ENCODE peak calls at places on chromosomes 2 and 18, in six cellular contexts. One of them, this sample, is unnamed.

GRCh38 chr18:3771121-3771971 is 321.4 kb downstream of the TGIF1 start:
- DNase-seq in hepatocyte: peak; percentile 93
- DNase-seq in IMR-90: peak; percentile 96
- DNase-seq in thyroid gland: peak; percentile 85
- DNase-seq in colonic mucosa: peak; percentile 87
- DNase-seq in aorta: peak; percentile 90
- DNase-seq in this sample: peak; percentile 96

GRCh38 chr2:110104025-110104771 is 11.4 kb downstream of the MALL start:
- DNase-seq in hepatocyte: no peak
- DNase-seq in IMR-90: no peak
- DNase-seq in thyroid gland: peak; percentile 87
- DNase-seq in colonic mucosa: no peak
- DNase-seq in aorta: no peak
- DNase-seq in this sample: no peak

GRCh38 chr2:71122917-71123316 is 7.1 kb downstream of the MCEE start:
- DNase-seq in hepatocyte: no peak
- DNase-seq in IMR-90: peak; percentile 46
- DNase-seq in thyroid gland: no peak
- DNase-seq in colonic mucosa: no peak
- DNase-seq in aorta: no peak
- DNase-seq in this sample: no peak

GRCh38 chr18:56162316-56162715 is 476.1 kb downstream of the TXNL1 start:
- DNase-seq in hepatocyte: no peak
- DNase-seq in IMR-90: peak; percentile 33
- DNase-seq in thyroid gland: no peak
- DNase-seq in colonic mucosa: no peak
- DNase-seq in aorta: no peak
- DNase-seq in this sample: peak; percentile 12

GRCh38 chr18:9606039-9606438 is 8.3 kb downstream of the PPP4R1 start:
- DNase-seq in hepatocyte: no peak
- DNase-seq in IMR-90: no peak
- DNase-seq in thyroid gland: no peak
- DNase-seq in colonic mucosa: no peak
- DNase-seq in aorta: no peak
- DNase-seq in this sample: no peak

GRCh38 chr2:70620020-70620419 is 66.4 kb upstream of the TGFA start:
- DNase-seq in hepatocyte: no peak
- DNase-seq in IMR-90: no peak
- DNase-seq in thyroid gland: no peak
- DNase-seq in colonic mucosa: no peak
- DNase-seq in aorta: no peak
- DNase-seq in this sample: no peak

GRCh38 chr18:28175930-28176673 is 828 bp downstream of the CDH2 start:
- DNase-seq in hepatocyte: peak; percentile 36
- DNase-seq in IMR-90: peak; percentile 27
- DNase-seq in thyroid gland: peak; percentile 11
- DNase-seq in colonic mucosa: no peak
- DNase-seq in aorta: no peak
- DNase-seq in this sample: peak; percentile 66

GRCh38 chr2:71943238-71944182 is 204.2 kb downstream of the CYP26B1 start:
- DNase-seq in hepatocyte: no peak
- DNase-seq in IMR-90: no peak
- DNase-seq in thyroid gland: no peak
- DNase-seq in colonic mucosa: no peak
- DNase-seq in aorta: no peak
- DNase-seq in this sample: peak; percentile 62

GRCh38 chr2:196233033-196233807 is 61.8 kb upstream of the STK17B start:
- DNase-seq in hepatocyte: peak; percentile 46
- DNase-seq in IMR-90: peak; percentile 85
- DNase-seq in thyroid gland: no peak
- DNase-seq in colonic mucosa: peak; percentile 48
- DNase-seq in aorta: peak; percentile 63
- DNase-seq in this sample: peak; percentile 86

GRCh38 chr2:118122768-118123335 is 34.6 kb downstream of the INSIG2 start:
- DNase-seq in hepatocyte: no peak
- DNase-seq in IMR-90: no peak
- DNase-seq in thyroid gland: no peak
- DNase-seq in colonic mucosa: no peak
- DNase-seq in aorta: no peak
- DNase-seq in this sample: peak; percentile 68

GRCh38 chr2:239381709-239382134 is 19.1 kb downstream of the HDAC4 start:
- DNase-seq in hepatocyte: no peak
- DNase-seq in IMR-90: no peak
- DNase-seq in thyroid gland: no peak
- DNase-seq in colonic mucosa: no peak
- DNase-seq in aorta: peak; percentile 37
- DNase-seq in this sample: no peak

GRCh38 chr2:221610675-221611074 is 38.6 kb upstream of the EPHA4 start:
- DNase-seq in hepatocyte: no peak
- DNase-seq in IMR-90: no peak
- DNase-seq in thyroid gland: no peak
- DNase-seq in colonic mucosa: no peak
- DNase-seq in aorta: no peak
- DNase-seq in this sample: no peak

GRCh38 chr2:27003857-27004256 is 28.9 kb upstream of the TMEM214 start:
- DNase-seq in hepatocyte: no peak
- DNase-seq in IMR-90: peak; percentile 70
- DNase-seq in thyroid gland: no peak
- DNase-seq in colonic mucosa: no peak
- DNase-seq in aorta: no peak
- DNase-seq in this sample: peak; percentile 76

GRCh38 chr2:178008636-178009289 is 63.8 kb downstream of the PDE11A start:
- DNase-seq in hepatocyte: peak; percentile 46
- DNase-seq in IMR-90: peak; percentile 65
- DNase-seq in thyroid gland: peak; percentile 76
- DNase-seq in colonic mucosa: peak; percentile 29
- DNase-seq in aorta: no peak
- DNase-seq in this sample: peak; percentile 60

GRCh38 chr2:156784034-156784433 is 347.9 kb downstream of the GPD2 start:
- DNase-seq in hepatocyte: no peak
- DNase-seq in IMR-90: no peak
- DNase-seq in thyroid gland: no peak
- DNase-seq in colonic mucosa: peak; percentile 31
- DNase-seq in aorta: no peak
- DNase-seq in this sample: no peak

GRCh38 chr2:222264791-222265320 is 33.9 kb downstream of the PAX3 start:
- DNase-seq in hepatocyte: no peak
- DNase-seq in IMR-90: no peak
- DNase-seq in thyroid gland: no peak
- DNase-seq in colonic mucosa: no peak
- DNase-seq in aorta: no peak
- DNase-seq in this sample: no peak

GRCh38 chr2:235638541-235639192 is 144.8 kb downstream of the AGAP1 start:
- DNase-seq in hepatocyte: no peak
- DNase-seq in IMR-90: no peak
- DNase-seq in thyroid gland: no peak
- DNase-seq in colonic mucosa: no peak
- DNase-seq in aorta: no peak
- DNase-seq in this sample: no peak

GRCh38 chr2:235716875-235717496 is 223.1 kb downstream of the AGAP1 start:
- DNase-seq in hepatocyte: no peak
- DNase-seq in IMR-90: peak; percentile 45
- DNase-seq in thyroid gland: no peak
- DNase-seq in colonic mucosa: no peak
- DNase-seq in aorta: no peak
- DNase-seq in this sample: no peak

GRCh38 chr18:65750421-65751144 is at the start of gene CDH7:
- DNase-seq in hepatocyte: peak; percentile 52
- DNase-seq in IMR-90: no peak
- DNase-seq in thyroid gland: no peak
- DNase-seq in colonic mucosa: no peak
- DNase-seq in aorta: no peak
- DNase-seq in this sample: no peak

GRCh38 chr2:28997237-28997846 is 16.2 kb downstream of the TOGARAM2 start:
- DNase-seq in hepatocyte: no peak
- DNase-seq in IMR-90: peak; percentile 22
- DNase-seq in thyroid gland: no peak
- DNase-seq in colonic mucosa: no peak
- DNase-seq in aorta: no peak
- DNase-seq in this sample: peak; percentile 73

GRCh38 chr18:41939326-41939725 is 15.7 kb upstream of the PIK3C3 start:
- DNase-seq in hepatocyte: no peak
- DNase-seq in IMR-90: peak; percentile 35
- DNase-seq in thyroid gland: no peak
- DNase-seq in colonic mucosa: no peak
- DNase-seq in aorta: no peak
- DNase-seq in this sample: peak; percentile 33
- H3K27ac ChIP-seq in hepatocyte: no peak overlapping the region
- H3K27ac ChIP-seq in IMR-90: peak overlapping the region; percentile 84
- H3K27ac ChIP-seq in thyroid gland: no peak overlapping the region
- H3K27ac ChIP-seq in colonic mucosa: no peak overlapping the region
- H3K27ac ChIP-seq in aorta: no peak overlapping the region
- H3K27ac ChIP-seq in this sample: peak overlapping the region; percentile 72

DNA sequence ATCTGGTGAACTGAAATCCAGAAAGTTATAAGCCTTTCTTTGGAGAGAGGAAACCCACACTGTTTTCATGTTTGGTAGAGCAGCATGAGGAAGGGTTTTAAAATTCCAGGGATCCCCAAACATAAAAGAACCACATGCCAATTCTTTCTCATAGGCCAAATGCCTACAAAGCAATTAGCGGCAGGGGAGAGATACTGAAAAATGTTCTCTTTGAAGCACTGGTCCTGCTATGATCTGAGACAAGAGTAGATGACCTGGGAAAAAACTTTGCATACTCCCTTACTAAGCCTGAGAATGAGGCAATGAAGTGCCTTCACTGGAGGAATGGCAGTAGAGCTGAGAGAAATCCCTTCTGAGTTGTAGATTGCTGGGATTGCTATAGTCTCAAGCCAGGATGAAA is 1261.7 kb downstream of the DSC3 start:
- DNase-seq in hepatocyte: no peak
- DNase-seq in IMR-90: no peak
- DNase-seq in thyroid gland: no peak
- DNase-seq in colonic mucosa: no peak
- DNase-seq in aorta: no peak
- DNase-seq in this sample: no peak
- H3K27ac ChIP-seq in hepatocyte: no peak overlapping the region
- H3K27ac ChIP-seq in IMR-90: no peak overlapping the region
- H3K27ac ChIP-seq in thyroid gland: no peak overlapping the region
- H3K27ac ChIP-seq in colonic mucosa: no peak overlapping the region
- H3K27ac ChIP-seq in aorta: no peak overlapping the region
- H3K27ac ChIP-seq in this sample: no peak overlapping the region

DNA sequence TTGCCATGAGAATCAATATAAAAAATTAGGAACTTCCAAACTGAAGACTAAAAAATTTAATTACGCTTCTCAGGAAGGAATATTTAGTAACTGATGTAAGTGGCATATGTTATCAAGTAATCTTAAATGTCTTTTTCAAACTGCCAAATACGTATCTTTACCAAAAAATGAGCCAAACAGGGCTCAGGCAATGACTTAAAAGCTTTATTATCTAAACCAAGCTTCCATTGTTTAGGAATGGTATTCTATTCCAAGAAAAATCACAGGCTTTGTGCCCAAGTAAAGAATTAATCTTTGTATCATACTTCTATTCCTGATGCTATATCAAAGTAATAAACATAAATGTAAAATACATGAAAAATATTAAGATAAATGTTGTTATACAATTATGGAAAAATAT is 71.7 kb upstream of the GRB14 start:
- DNase-seq in hepatocyte: no peak
- DNase-seq in IMR-90: no peak
- DNase-seq in thyroid gland: no peak
- DNase-seq in colonic mucosa: no peak
- DNase-seq in aorta: no peak
- DNase-seq in this sample: no peak
- H3K27ac ChIP-seq in hepatocyte: no peak overlapping the region
- H3K27ac ChIP-seq in IMR-90: no peak overlapping the region
- H3K27ac ChIP-seq in thyroid gland: no peak overlapping the region
- H3K27ac ChIP-seq in colonic mucosa: no peak overlapping the region
- H3K27ac ChIP-seq in aorta: no peak overlapping the region
- H3K27ac ChIP-seq in this sample: no peak overlapping the region

DNA sequence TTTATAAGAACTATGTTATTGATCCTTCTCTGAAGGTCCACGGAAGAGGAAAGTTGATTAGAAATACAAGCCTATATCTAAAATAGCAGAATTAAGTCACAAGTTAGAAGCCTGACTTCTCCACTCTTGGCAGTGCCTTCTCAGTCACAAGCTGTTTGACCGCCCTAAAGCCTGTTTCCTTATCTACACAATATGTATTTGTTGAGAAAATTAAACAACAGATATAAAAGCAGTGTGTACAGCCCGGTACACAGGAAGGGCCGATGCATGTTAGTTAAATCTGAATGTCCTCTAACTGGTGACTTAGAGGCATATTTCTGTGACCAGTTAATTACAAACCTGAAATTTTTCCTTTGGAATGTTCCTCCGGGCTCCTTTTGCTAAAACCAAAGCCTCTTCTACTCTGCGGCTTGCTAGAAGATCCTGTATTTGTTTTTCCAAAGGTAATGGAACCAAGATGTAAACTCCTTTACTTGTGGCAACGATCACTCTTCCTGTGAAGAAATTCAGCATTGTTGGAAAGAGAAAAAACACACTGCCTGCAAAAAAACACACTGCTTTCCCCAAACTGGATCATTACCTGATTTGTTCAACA is 33.4 kb downstream of the TGFBRAP1 start:
- DNase-seq in hepatocyte: no peak
- DNase-seq in IMR-90: no peak
- DNase-seq in thyroid gland: no peak
- DNase-seq in colonic mucosa: no peak
- DNase-seq in aorta: no peak
- DNase-seq in this sample: no peak
- H3K27ac ChIP-seq in hepatocyte: no peak overlapping the region
- H3K27ac ChIP-seq in IMR-90: no peak overlapping the region
- H3K27ac ChIP-seq in thyroid gland: no peak overlapping the region
- H3K27ac ChIP-seq in colonic mucosa: no peak overlapping the region
- H3K27ac ChIP-seq in aorta: no peak overlapping the region
- H3K27ac ChIP-seq in this sample: no peak overlapping the region

GRCh38 chr2:108536133-108536780 is 2.0 kb downstream of the LIMS1 start:
- DNase-seq in hepatocyte: no peak
- DNase-seq in IMR-90: peak; percentile 62
- DNase-seq in thyroid gland: no peak
- DNase-seq in colonic mucosa: no peak
- DNase-seq in aorta: no peak
- DNase-seq in this sample: peak; percentile 48

GRCh38 chr2:108536911-108537310 is 2.6 kb downstream of the LIMS1 start:
- DNase-seq in hepatocyte: no peak
- DNase-seq in IMR-90: no peak
- DNase-seq in thyroid gland: no peak
- DNase-seq in colonic mucosa: no peak
- DNase-seq in aorta: no peak
- DNase-seq in this sample: no peak

GRCh38 chr2:108533832-108534576 is at the start of gene LIMS1:
- DNase-seq in hepatocyte: peak; percentile 97
- DNase-seq in IMR-90: peak; percentile 82
- DNase-seq in thyroid gland: peak; percentile 91
- DNase-seq in colonic mucosa: peak; percentile 91
- DNase-seq in aorta: peak; percentile 95
- DNase-seq in this sample: peak; percentile 94

GRCh38 chr2:108535380-108535677 is 1.1 kb downstream of the LIMS1 start:
- DNase-seq in hepatocyte: peak; percentile 19
- DNase-seq in IMR-90: no peak
- DNase-seq in thyroid gland: no peak
- DNase-seq in colonic mucosa: no peak
- DNase-seq in aorta: no peak
- DNase-seq in this sample: peak; percentile 59

GRCh38 chr2:108534577-108535379 is 508 bp downstream of the LIMS1 start:
- DNase-seq in hepatocyte: peak; percentile 60
- DNase-seq in IMR-90: no peak
- DNase-seq in thyroid gland: no peak
- DNase-seq in colonic mucosa: peak; percentile 43
- DNase-seq in aorta: peak; percentile 57
- DNase-seq in this sample: peak; percentile 70
- H3K27ac ChIP-seq in hepatocyte: peak overlapping the region; percentile 93
- H3K27ac ChIP-seq in IMR-90: peak overlapping the region; percentile 73
- H3K27ac ChIP-seq in thyroid gland: peak overlapping the region; percentile 78
- H3K27ac ChIP-seq in colonic mucosa: peak overlapping the region; percentile 95
- H3K27ac ChIP-seq in aorta: peak overlapping the region; percentile 58
- H3K27ac ChIP-seq in this sample: peak overlapping the region; percentile 87